ENCODE peak calls at places on chromosomes 13 and 19, in four cellular contexts. U is IMR-90, V is GM12878, I is K562. C is an unnamed sample.

GRCh38 chr13:42345367-42345766 is 73.4 kb downstream of the AKAP11 start:
- DNase-seq in U (no peak), I (no peak), V (no peak), C (no peak)

GRCh38 chr13:75762066-75762937 is 126.2 kb downstream of the LMO7 start:
- DNase-seq in V (peak; percentile 84), I (no peak), U (peak; percentile 63), C (peak; percentile 76)

GRCh38 chr19:51172223-51172622 is 30.1 kb downstream of the SIGLEC7 start:
- DNase-seq in I (no peak), V (no peak), U (no peak), C (no peak)

GRCh38 chr19:42115219-42115618 is 17.0 kb downstream of the POU2F2 start:
- DNase-seq in V (no peak), I (no peak), U (peak; percentile 68), C (peak; percentile 31)

GRCh38 chr13:44191504-44192171 is 182.0 kb upstream of the SERP2 start:
- DNase-seq in U (peak; percentile 70), I (peak; percentile 49), V (no peak), C (peak; percentile 71)

GRCh38 chr19:15113245-15114152 is 6.3 kb downstream of the SYDE1 start:
- DNase-seq in V (no peak), U (no peak), I (no peak), C (no peak)

GRCh38 chr13:23159205-23159586 is 21.6 kb upstream of the SGCG start:
- DNase-seq in V (no peak), I (no peak), U (peak; percentile 13), C (peak; percentile 6)

GRCh38 chr13:42486711-42487198 is 87.2 kb upstream of the TNFSF11 start:
- DNase-seq in V (no peak), U (peak; percentile 71), I (no peak), C (peak; percentile 87)

GRCh38 chr13:73215807-73216206 is 157.0 kb downstream of the KLF5 start:
- DNase-seq in V (no peak), U (peak; percentile 26), I (no peak), C (no peak)

GRCh38 chr19:48085904-48086864 is 24.4 kb downstream of the PLA2G4C start:
- DNase-seq in U (no peak), V (no peak), I (no peak), C (no peak)

GRCh38 chr13:46914341-46914740 is 17.5 kb upstream of the HTR2A start:
- DNase-seq in I (no peak), U (no peak), V (no peak), C (no peak)

GRCh38 chr13:50326271-50326670 is 311.0 kb downstream of the KCNRG start:
- DNase-seq in U (no peak), I (no peak), V (no peak), C (no peak)

GRCh38 chr13:107534548-107534947 is 680.8 kb downstream of the LIG4 start:
- DNase-seq in I (no peak), V (no peak), U (peak; percentile 34), C (no peak)

GRCh38 chr13:84998681-84999080 is 800.5 kb downstream of the SLITRK6 start:
- DNase-seq in U (no peak), I (no peak), V (no peak), C (no peak)

GRCh38 chr19:28386080-28386869 is 826.7 kb downstream of the UQCRFS1 start:
- DNase-seq in I (no peak), U (no peak), V (no peak), C (no peak)

GRCh38 chr13:81781471-81781870 is 1440.5 kb upstream of the SPRY2 start:
- DNase-seq in U (no peak), V (no peak), I (no peak), C (no peak)

GRCh38 chr13:21616880-21617279 is 12.9 kb upstream of the MICU2 start:
- DNase-seq in V (no peak), I (no peak), U (no peak), C (no peak)

GRCh38 chr19:43464089-43464775 is 1.2 kb downstream of the LYPD3 start:
- DNase-seq in U (no peak), V (no peak), I (peak; percentile 83), C (no peak)

GRCh38 chr13:30340367-30341184 is 33.2 kb upstream of the KATNAL1 start:
- DNase-seq in V (no peak), U (peak; percentile 89), I (peak; percentile 66), C (no peak)

GRCh38 chr13:57128909-57129308 is 11.8 kb upstream of the PRR20A start:
- DNase-seq in I (no peak), V (no peak), U (no peak), C (no peak)

GRCh38 chr13:41064493-41064892 is 3.2 kb downstream of the WBP4 start:
- DNase-seq in U (peak; percentile 90), I (no peak), V (no peak), C (peak; percentile 83)

GRCh38 chr19:44539236-44539819 is 9.9 kb upstream of the CEACAM20 start:
- DNase-seq in V (no peak), I (no peak), U (peak; percentile 51), C (no peak)

GRCh38 chr19:19553670-19554069 is 15.6 kb downstream of the CILP2 start:
- DNase-seq in U (no peak), V (no peak), I (no peak), C (no peak)

GRCh38 chr19:19554074-19555023 is 16.3 kb downstream of the CILP2 start:
- DNase-seq in I (peak; percentile 82), U (peak; percentile 21), V (no peak), C (no peak)

GRCh38 chr19:19551862-19552192 is 13.8 kb downstream of the CILP2 start:
- DNase-seq in I (no peak), V (no peak), U (peak; percentile 15), C (no peak)

GRCh38 chr19:19550972-19551861 is 13.2 kb downstream of the CILP2 start:
- DNase-seq in I (no peak), V (no peak), U (no peak), C (no peak)

DNA sequence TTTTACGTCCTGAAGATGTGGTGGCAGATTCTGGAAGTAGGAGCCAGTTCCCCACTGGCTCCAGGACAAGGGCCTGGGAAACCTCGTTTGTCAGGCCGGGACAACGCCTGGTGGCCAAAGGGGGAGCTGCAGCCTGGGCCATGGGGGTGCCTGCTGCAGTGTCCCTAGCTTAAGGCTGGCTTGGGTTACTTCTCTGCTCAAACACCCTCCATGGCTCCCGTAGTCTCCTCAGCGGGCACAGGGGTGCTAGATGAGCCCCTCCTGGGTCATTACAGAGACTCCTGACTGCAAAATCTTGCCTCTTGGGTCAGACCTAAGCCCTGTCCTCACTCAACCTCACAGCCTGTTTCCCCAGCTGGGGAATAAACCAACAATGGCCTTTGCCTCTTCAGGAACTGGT is 14.7 kb downstream of the CILP2 start:
- DNase-seq in V (no peak), U (no peak), I (peak; percentile 71), C (no peak)
- TF ChIP-seq FOS in V (no peak), U (no peak), I (no peak), C (no peak)

GRCh38 chr13:38777347-38778107 is 90.7 kb downstream of the FREM2 start:
- DNase-seq in U (no peak), I (no peak), V (no peak), C (no peak)
- TF ChIP-seq FOS in U (no peak), I (no peak), V (no peak), C (no peak)

GRCh38 chr19:13053761-13054604 is 48.7 kb downstream of the LYL1 start:
- DNase-seq in U (peak; percentile 96), I (no peak), V (no peak), C (peak; percentile 86)

GRCh38 chr19:13054605-13055212 is 47.9 kb downstream of the LYL1 start:
- DNase-seq in I (no peak), U (no peak), V (no peak), C (no peak)

GRCh38 chr19:13056052-13056660 is 46.5 kb downstream of the LYL1 start:
- DNase-seq in I (no peak), U (peak; percentile 71), V (no peak), C (no peak)

GRCh38 chr19:13057147-13057572 is 45.5 kb downstream of the LYL1 start:
- DNase-seq in V (no peak), I (no peak), U (no peak), C (peak; percentile 17)

GRCh38 chr19:13055213-13056051 is 47.2 kb downstream of the LYL1 start:
- DNase-seq in I (no peak), U (peak; percentile 89), V (no peak), C (peak; percentile 56)
- TF ChIP-seq FOS in I (no peak), U (peak; percentile 39), V (no peak), C (no peak)

DNA sequence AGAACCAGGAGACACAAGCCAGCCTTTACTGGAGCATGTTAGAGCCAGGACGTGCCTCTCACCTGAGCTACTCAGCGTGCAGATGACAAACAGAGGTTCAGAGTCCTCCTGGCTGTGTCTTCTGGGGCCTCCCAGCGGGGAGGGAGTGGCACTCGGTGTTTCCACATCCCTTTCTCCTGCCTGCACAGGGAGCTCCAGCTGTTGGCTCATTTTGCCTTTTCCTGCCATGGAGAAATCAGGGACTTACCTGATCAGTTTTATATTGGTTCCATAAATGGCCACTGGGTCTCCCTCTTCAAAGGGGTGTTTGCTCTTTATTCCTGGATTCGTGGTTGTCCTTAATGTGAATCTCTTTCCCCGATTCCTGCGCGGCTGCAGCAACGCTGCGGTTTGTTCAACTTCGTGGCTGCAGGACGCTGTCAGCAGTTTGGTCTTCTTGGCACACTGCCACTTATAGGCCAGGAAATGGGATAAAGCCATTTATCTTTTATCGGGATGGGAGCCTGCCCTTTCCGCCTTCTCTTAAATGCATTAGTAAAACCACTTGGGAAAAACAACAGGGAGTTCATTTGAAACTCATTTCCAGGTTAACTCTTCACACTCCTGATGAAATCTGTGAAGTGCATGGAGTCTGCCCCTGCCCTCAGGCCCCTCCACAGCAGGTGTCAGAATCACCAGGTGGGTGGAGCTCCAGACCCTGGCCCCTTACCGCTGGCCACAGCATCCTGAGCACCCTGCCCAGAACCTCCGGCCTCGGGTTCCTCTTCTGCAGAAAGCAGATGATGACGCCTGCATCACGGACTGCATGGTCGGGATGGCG is 39.8 kb upstream of the MCF2L start:
- DNase-seq in I (no peak), U (peak; percentile 28), V (no peak), C (peak; percentile 26)
- TF ChIP-seq FOS in I (no peak), U (no peak), V (no peak), C (no peak)

GRCh38 chr19:18418034-18418724 is 1.0 kb upstream of the SSBP4 start:
- DNase-seq in I (no peak), V (no peak), U (no peak), C (no peak)
- TF ChIP-seq FOS in I (no peak), V (no peak), U (no peak), C (no peak)

GRCh38 chr19:53536223-53536543 is 1.8 kb upstream of the ZNF331 start:
- DNase-seq in V (no peak), I (no peak), U (no peak), C (no peak)
- TF ChIP-seq FOS in V (no peak), I (no peak), U (no peak), C (no peak)

GRCh38 chr19:10388957-10389356 is 8.6 kb upstream of the TYK2 start:
- DNase-seq in U (peak; percentile 71), I (peak; percentile 72), V (peak; percentile 69), C (peak; percentile 85)

GRCh38 chr19:10393137-10393536 is 10.2 kb downstream of the CDC37 start:
- DNase-seq in I (no peak), V (no peak), U (no peak), C (no peak)

GRCh38 chr19:10392120-10392519 is 11.2 kb downstream of the CDC37 start:
- DNase-seq in V (no peak), I (no peak), U (no peak), C (no peak)

GRCh38 chr19:10389863-10390262 is 9.5 kb upstream of the TYK2 start:
- DNase-seq in V (no peak), U (no peak), I (no peak), C (no peak)

GRCh38 chr19:10390652-10391286 is 10.4 kb upstream of the TYK2 start:
- DNase-seq in U (peak; percentile 71), I (peak; percentile 75), V (no peak), C (peak; percentile 51)
- TF ChIP-seq FOS in U (no peak), I (no peak), V (no peak), C (no peak)

C was measured in endothelial cell of umbilical vein.